ENCODE peak calls at places on chromosomes 16 and 17, in six cellular contexts. U is NCI-H2081, J is posterior cingulate gyrus, H is ACHN, G is cardiac muscle cell, A is small intestine. Y is an unnamed sample.

GRCh38 chr17:56292010-56292409 is 138.7 kb downstream of the ANKFN1 start:
- DNase-seq in A (no peak), U (no peak), H (peak), J (no peak), G (no peak), Y (no peak)

GRCh38 chr17:48498168-48498840 is 32.5 kb downstream of the HOXB1 start:
- DNase-seq in G (no peak), U (peak), A (no peak), H (no peak), J (no peak), Y (no peak)

GRCh38 chr17:69593351-69593715 is 178.8 kb downstream of the MAP2K6 start:
- DNase-seq in H (no peak), G (no peak), U (no peak), J (no peak), A (no peak), Y (no peak)

GRCh38 chr17:15422392-15422957 is 44.9 kb downstream of the CDRT4 start:
- DNase-seq in H (no peak), G (no peak), A (no peak), U (no peak), J (no peak), Y (no peak)

GRCh38 chr16:3873482-3874173 is 6.9 kb downstream of the CREBBP start:
- DNase-seq in J (no peak), A (no peak), G (peak), H (no peak), U (no peak), Y (no peak)

GRCh38 chr17:40516581-40517285 is 15.3 kb upstream of the TNS4 start:
- DNase-seq in J (no peak), G (peak), U (no peak), A (peak), H (peak), Y (peak)

GRCh38 chr17:57735707-57736106 is 9.4 kb downstream of the CCDC182 start:
- DNase-seq in G (no peak), A (peak), H (peak), U (peak), J (no peak), Y (no peak)

GRCh38 chr16:4664538-4665418 is 28.6 kb upstream of the NUDT16L1 start:
- DNase-seq in G (no peak), U (no peak), A (peak), J (no peak), H (no peak), Y (peak)

GRCh38 chr17:1755993-1756306 is 5.9 kb upstream of the SERPINF1 start:
- DNase-seq in U (no peak), H (no peak), A (no peak), G (no peak), J (no peak), Y (no peak)

GRCh38 chr17:288802-289356 is 63.7 kb downstream of the RPH3AL start:
- DNase-seq in G (no peak), U (no peak), A (no peak), H (no peak), J (no peak), Y (no peak)

GRCh38 chr17:48704521-48704920 is 17.8 kb downstream of the PRAC1 start:
- DNase-seq in H (no peak), A (no peak), U (no peak), J (no peak), G (no peak), Y (no peak)

GRCh38 chr17:28749516-28750177 is 5.8 kb downstream of the TRAF4 start:
- DNase-seq in H (no peak), U (no peak), A (no peak), J (no peak), G (no peak), Y (no peak)

GRCh38 chr17:60832206-60832605 is 154.6 kb downstream of the BCAS3 start:
- DNase-seq in U (peak), J (peak), A (peak), G (peak), H (no peak), Y (no peak)

GRCh38 chr16:50861926-50862325 is 120.0 kb downstream of the CYLD start:
- DNase-seq in U (no peak), H (no peak), G (peak), A (no peak), J (no peak), Y (no peak)

GRCh38 chr17:63564562-63564961 is 14.3 kb downstream of the DCAF7 start:
- DNase-seq in H (no peak), G (no peak), U (no peak), A (no peak), J (no peak), Y (no peak)

GRCh38 chr17:44062871-44063270 is 3.6 kb downstream of the LSM12 start:
- DNase-seq in U (no peak), J (no peak), G (no peak), H (no peak), A (no peak), Y (no peak)

GRCh38 chr16:69925311-69925710 is 25.8 kb upstream of the CLEC18A start:
- DNase-seq in H (no peak), J (no peak), A (no peak), U (no peak), G (no peak), Y (no peak)

GRCh38 chr16:48879173-48879926 is 269.4 kb upstream of the N4BP1 start:
- DNase-seq in U (no peak), A (no peak), H (no peak), J (no peak), G (no peak), Y (no peak)

GRCh38 chr16:88022076-88023042 is 71.1 kb downstream of the BANP start:
- DNase-seq in H (no peak), U (no peak), J (no peak), A (no peak), G (no peak), Y (no peak)

GRCh38 chr17:75854111-75854748 is 905 bp downstream of the WBP2 start:
- DNase-seq in U (no peak), J (no peak), G (peak), A (peak), H (peak), Y (no peak)

GRCh38 chr17:39660011-39660360 is 5.2 kb upstream of the TCAP start:
- DNase-seq in A (no peak), U (no peak), H (no peak), J (no peak), G (no peak), Y (no peak)

GRCh38 chr16:19375561-19376158 is 42.0 kb upstream of the TMC5 start:
- DNase-seq in J (peak), A (peak), G (peak), H (peak), U (peak), Y (peak)

GRCh38 chr17:31902693-31903092 is 1.2 kb upstream of the UTP6 start:
- DNase-seq in G (no peak), H (no peak), J (no peak), A (no peak), U (no peak), Y (no peak)

GRCh38 chr16:53672461-53672860 is 31.2 kb downstream of the RPGRIP1L start:
- DNase-seq in G (no peak), J (no peak), U (no peak), H (no peak), A (no peak), Y (no peak)

GRCh38 chr16:87468550-87468949 is 24.3 kb downstream of the ZCCHC14 start:
- DNase-seq in J (no peak), H (no peak), U (no peak), G (no peak), A (no peak), Y (no peak)

GRCh38 chr17:28773736-28774135 is 29.9 kb downstream of the TRAF4 start:
- DNase-seq in H (no peak), G (no peak), A (no peak), J (no peak), U (no peak), Y (no peak)

GRCh38 chr16:87963400-87963799 is 12.2 kb downstream of the BANP start:
- DNase-seq in U (no peak), G (peak), A (no peak), H (no peak), J (no peak), Y (no peak)

Y was measured in transverse colon.